ENCODE peak calls at places on chromosomes 7 and 10, in eight cellular contexts. One of them, this sample, is unnamed.

GRCh38 chr7:26626156-26626555 is 238.2 kb downstream of the SKAP2 start:
- DNase-seq in IMR-90: no peak
- DNase-seq in body of pancreas: no peak
- DNase-seq in DMS53: no peak
- DNase-seq in cardiac muscle cell: no peak
- DNase-seq in NCI-H1092: no peak
- DNase-seq in G401: no peak
- DNase-seq in foreskin fibroblast: no peak
- DNase-seq in this sample: no peak

GRCh38 chr7:85176197-85176596 is 10.7 kb downstream of the SEMA3D start:
- DNase-seq in IMR-90: peak; percentile 73
- DNase-seq in body of pancreas: no peak
- DNase-seq in DMS53: no peak
- DNase-seq in cardiac muscle cell: no peak
- DNase-seq in NCI-H1092: no peak
- DNase-seq in G401: no peak
- DNase-seq in foreskin fibroblast: peak; percentile 59
- DNase-seq in this sample: no peak

GRCh38 chr7:87624628-87625027 is 3.6 kb upstream of the RUNDC3B start:
- DNase-seq in IMR-90: no peak
- DNase-seq in body of pancreas: no peak
- DNase-seq in DMS53: peak; percentile 38
- DNase-seq in cardiac muscle cell: no peak
- DNase-seq in NCI-H1092: no peak
- DNase-seq in G401: no peak
- DNase-seq in foreskin fibroblast: no peak
- DNase-seq in this sample: no peak

GRCh38 chr10:12250181-12250580 is 54.2 kb downstream of the CDC123 start:
- DNase-seq in IMR-90: no peak
- DNase-seq in body of pancreas: no peak
- DNase-seq in DMS53: no peak
- DNase-seq in cardiac muscle cell: no peak
- DNase-seq in NCI-H1092: no peak
- DNase-seq in G401: peak; percentile 23
- DNase-seq in foreskin fibroblast: no peak
- DNase-seq in this sample: no peak

GRCh38 chr10:103564799-103565365 is 71.4 kb downstream of the NEURL1 start:
- DNase-seq in IMR-90: no peak
- DNase-seq in body of pancreas: peak; percentile 30
- DNase-seq in DMS53: peak; percentile 50
- DNase-seq in cardiac muscle cell: peak; percentile 45
- DNase-seq in NCI-H1092: no peak
- DNase-seq in G401: no peak
- DNase-seq in foreskin fibroblast: no peak
- DNase-seq in this sample: no peak

GRCh38 chr10:124318811-124319210 is 99.9 kb downstream of the OAT start:
- DNase-seq in IMR-90: no peak
- DNase-seq in body of pancreas: no peak
- DNase-seq in DMS53: no peak
- DNase-seq in cardiac muscle cell: no peak
- DNase-seq in NCI-H1092: no peak
- DNase-seq in G401: no peak
- DNase-seq in foreskin fibroblast: no peak
- DNase-seq in this sample: no peak

GRCh38 chr7:7564323-7564780 is 2.3 kb upstream of the MIOS start:
- DNase-seq in IMR-90: peak; percentile 76
- DNase-seq in body of pancreas: no peak
- DNase-seq in DMS53: peak; percentile 28
- DNase-seq in cardiac muscle cell: no peak
- DNase-seq in NCI-H1092: no peak
- DNase-seq in G401: no peak
- DNase-seq in foreskin fibroblast: peak; percentile 88
- DNase-seq in this sample: no peak

GRCh38 chr7:93717217-93717900 is 142.8 kb upstream of the CALCR start:
- DNase-seq in IMR-90: no peak
- DNase-seq in body of pancreas: no peak
- DNase-seq in DMS53: no peak
- DNase-seq in cardiac muscle cell: no peak
- DNase-seq in NCI-H1092: no peak
- DNase-seq in G401: no peak
- DNase-seq in foreskin fibroblast: peak; percentile 45
- DNase-seq in this sample: no peak

GRCh38 chr7:115707236-115707635 is 323.3 kb downstream of the TFEC start:
- DNase-seq in IMR-90: peak; percentile 5
- DNase-seq in body of pancreas: peak; percentile 15
- DNase-seq in DMS53: peak; percentile 80
- DNase-seq in cardiac muscle cell: peak; percentile 38
- DNase-seq in NCI-H1092: peak; percentile 81
- DNase-seq in G401: no peak
- DNase-seq in foreskin fibroblast: peak; percentile 53
- DNase-seq in this sample: peak; percentile 59

GRCh38 chr7:24365606-24366005 is 81.6 kb downstream of the NPY start:
- DNase-seq in IMR-90: no peak
- DNase-seq in body of pancreas: no peak
- DNase-seq in DMS53: no peak
- DNase-seq in cardiac muscle cell: no peak
- DNase-seq in NCI-H1092: no peak
- DNase-seq in G401: no peak
- DNase-seq in foreskin fibroblast: no peak
- DNase-seq in this sample: no peak

GRCh38 chr10:78362406-78363022 is 328.9 kb downstream of the RPS24 start:
- DNase-seq in IMR-90: no peak
- DNase-seq in body of pancreas: no peak
- DNase-seq in DMS53: no peak
- DNase-seq in cardiac muscle cell: peak; percentile 53
- DNase-seq in NCI-H1092: no peak
- DNase-seq in G401: no peak
- DNase-seq in foreskin fibroblast: no peak
- DNase-seq in this sample: no peak

This sample was measured in NCI-H2107.